ENCODE peak calls at places on chromosomes 12 and 14, in seven cellular contexts. One of them, this sample, is unnamed.

GRCh38 chr14:23070262-23071129 is 13.2 kb upstream of the CDH24 start:
- DNase-seq in right cardiac atrium: no peak
- DNase-seq in heart left ventricle: no peak
- DNase-seq in CD8-positive, alpha-beta memory T cell: no peak
- DNase-seq in lower lobe of right lung: no peak
- DNase-seq in adrenal gland: no peak
- DNase-seq in ovary: no peak
- DNase-seq in this sample: no peak

GRCh38 chr14:20626274-20626673 is 15.2 kb downstream of the OR6S1 start:
- DNase-seq in heart left ventricle: no peak
- DNase-seq in right cardiac atrium: no peak
- DNase-seq in ovary: no peak
- DNase-seq in adrenal gland: no peak
- DNase-seq in lower lobe of right lung: no peak
- DNase-seq in CD8-positive, alpha-beta memory T cell: no peak
- DNase-seq in this sample: no peak

GRCh38 chr12:95600567-95600966 is 49.3 kb upstream of the USP44 start:
- DNase-seq in adrenal gland: no peak
- DNase-seq in heart left ventricle: no peak
- DNase-seq in CD8-positive, alpha-beta memory T cell: no peak
- DNase-seq in lower lobe of right lung: no peak
- DNase-seq in right cardiac atrium: peak; percentile 25
- DNase-seq in ovary: no peak
- DNase-seq in this sample: no peak

GRCh38 chr14:68937790-68938514 is 41.1 kb downstream of the ACTN1 start:
- DNase-seq in ovary: no peak
- DNase-seq in right cardiac atrium: peak; percentile 66
- DNase-seq in CD8-positive, alpha-beta memory T cell: no peak
- DNase-seq in lower lobe of right lung: no peak
- DNase-seq in heart left ventricle: peak; percentile 78
- DNase-seq in adrenal gland: peak; percentile 40
- DNase-seq in this sample: no peak

GRCh38 chr14:65972891-65973290 is 513.3 kb upstream of the CCDC196 start:
- DNase-seq in lower lobe of right lung: no peak
- DNase-seq in CD8-positive, alpha-beta memory T cell: no peak
- DNase-seq in adrenal gland: no peak
- DNase-seq in ovary: no peak
- DNase-seq in right cardiac atrium: no peak
- DNase-seq in heart left ventricle: no peak
- DNase-seq in this sample: no peak

GRCh38 chr12:47990351-47991105 is 13.7 kb downstream of the COL2A1 start:
- DNase-seq in lower lobe of right lung: no peak
- DNase-seq in ovary: peak; percentile 6
- DNase-seq in CD8-positive, alpha-beta memory T cell: peak; percentile 63
- DNase-seq in heart left ventricle: no peak
- DNase-seq in right cardiac atrium: no peak
- DNase-seq in adrenal gland: no peak
- DNase-seq in this sample: no peak

GRCh38 chr14:36315159-36315853 is 5.1 kb downstream of the MBIP start:
- DNase-seq in heart left ventricle: no peak
- DNase-seq in CD8-positive, alpha-beta memory T cell: no peak
- DNase-seq in right cardiac atrium: no peak
- DNase-seq in adrenal gland: no peak
- DNase-seq in ovary: no peak
- DNase-seq in lower lobe of right lung: no peak
- DNase-seq in this sample: no peak

GRCh38 chr14:104926619-104927431 is 2.1 kb downstream of the PLD4 start:
- DNase-seq in heart left ventricle: no peak
- DNase-seq in right cardiac atrium: no peak
- DNase-seq in lower lobe of right lung: no peak
- DNase-seq in ovary: no peak
- DNase-seq in adrenal gland: no peak
- DNase-seq in CD8-positive, alpha-beta memory T cell: no peak
- DNase-seq in this sample: peak; percentile 26

GRCh38 chr12:104304261-104305004 is 894 bp downstream of the EID3 start:
- DNase-seq in heart left ventricle: no peak
- DNase-seq in ovary: no peak
- DNase-seq in lower lobe of right lung: no peak
- DNase-seq in right cardiac atrium: no peak
- DNase-seq in CD8-positive, alpha-beta memory T cell: no peak
- DNase-seq in adrenal gland: no peak
- DNase-seq in this sample: no peak

GRCh38 chr14:105350450-105351244 is 36.1 kb downstream of the PACS2 start:
- DNase-seq in CD8-positive, alpha-beta memory T cell: no peak
- DNase-seq in heart left ventricle: no peak
- DNase-seq in right cardiac atrium: no peak
- DNase-seq in lower lobe of right lung: no peak
- DNase-seq in adrenal gland: no peak
- DNase-seq in ovary: no peak
- DNase-seq in this sample: no peak

GRCh38 chr12:58310368-58310767 is 369.0 kb downstream of the ATP23 start:
- DNase-seq in lower lobe of right lung: no peak
- DNase-seq in adrenal gland: no peak
- DNase-seq in right cardiac atrium: no peak
- DNase-seq in ovary: no peak
- DNase-seq in CD8-positive, alpha-beta memory T cell: no peak
- DNase-seq in heart left ventricle: no peak
- DNase-seq in this sample: no peak

GRCh38 chr12:39227218-39227617 is 215.7 kb downstream of the KIF21A start:
- DNase-seq in ovary: no peak
- DNase-seq in adrenal gland: no peak
- DNase-seq in lower lobe of right lung: no peak
- DNase-seq in heart left ventricle: no peak
- DNase-seq in right cardiac atrium: no peak
- DNase-seq in CD8-positive, alpha-beta memory T cell: no peak
- DNase-seq in this sample: no peak

GRCh38 chr14:63492391-63492790 is 50.8 kb downstream of the PPP2R5E start:
- DNase-seq in heart left ventricle: no peak
- DNase-seq in CD8-positive, alpha-beta memory T cell: no peak
- DNase-seq in lower lobe of right lung: no peak
- DNase-seq in ovary: no peak
- DNase-seq in adrenal gland: no peak
- DNase-seq in right cardiac atrium: no peak
- DNase-seq in this sample: no peak

GRCh38 chr12:50786498-50787231 is 22.8 kb downstream of the ATF1 start:
- DNase-seq in right cardiac atrium: no peak
- DNase-seq in lower lobe of right lung: no peak
- DNase-seq in heart left ventricle: no peak
- DNase-seq in CD8-positive, alpha-beta memory T cell: no peak
- DNase-seq in adrenal gland: no peak
- DNase-seq in ovary: no peak
- DNase-seq in this sample: no peak

GRCh38 chr12:66168410-66168809 is 1.4 kb downstream of the TMBIM4 start:
- DNase-seq in heart left ventricle: no peak
- DNase-seq in right cardiac atrium: no peak
- DNase-seq in ovary: no peak
- DNase-seq in adrenal gland: no peak
- DNase-seq in CD8-positive, alpha-beta memory T cell: no peak
- DNase-seq in lower lobe of right lung: no peak
- DNase-seq in this sample: no peak

GRCh38 chr14:34722723-34723545 is 8.5 kb upstream of the CFL2 start:
- DNase-seq in heart left ventricle: peak; percentile 11
- DNase-seq in right cardiac atrium: no peak
- DNase-seq in CD8-positive, alpha-beta memory T cell: peak; percentile 32
- DNase-seq in adrenal gland: peak; percentile 36
- DNase-seq in lower lobe of right lung: no peak
- DNase-seq in ovary: peak; percentile 63
- DNase-seq in this sample: no peak

GRCh38 chr12:108700833-108701450 is 30.4 kb downstream of the CORO1C start:
- DNase-seq in CD8-positive, alpha-beta memory T cell: no peak
- DNase-seq in lower lobe of right lung: no peak
- DNase-seq in heart left ventricle: no peak
- DNase-seq in adrenal gland: no peak
- DNase-seq in right cardiac atrium: no peak
- DNase-seq in ovary: no peak
- DNase-seq in this sample: no peak

GRCh38 chr14:103022669-103023044 is 34.7 kb downstream of the CDC42BPB start:
- DNase-seq in CD8-positive, alpha-beta memory T cell: no peak
- DNase-seq in heart left ventricle: no peak
- DNase-seq in right cardiac atrium: no peak
- DNase-seq in lower lobe of right lung: no peak
- DNase-seq in ovary: no peak
- DNase-seq in adrenal gland: no peak
- DNase-seq in this sample: no peak

GRCh38 chr14:103019827-103020226 is 37.5 kb downstream of the CDC42BPB start:
- DNase-seq in lower lobe of right lung: no peak
- DNase-seq in adrenal gland: no peak
- DNase-seq in right cardiac atrium: no peak
- DNase-seq in CD8-positive, alpha-beta memory T cell: no peak
- DNase-seq in heart left ventricle: no peak
- DNase-seq in ovary: no peak
- DNase-seq in this sample: peak; percentile 45

GRCh38 chr14:103019236-103019635 is 38.1 kb downstream of the CDC42BPB start:
- DNase-seq in adrenal gland: no peak
- DNase-seq in lower lobe of right lung: no peak
- DNase-seq in heart left ventricle: no peak
- DNase-seq in ovary: no peak
- DNase-seq in CD8-positive, alpha-beta memory T cell: no peak
- DNase-seq in right cardiac atrium: no peak
- DNase-seq in this sample: no peak

GRCh38 chr14:103021817-103022668 is 35.3 kb downstream of the CDC42BPB start:
- DNase-seq in ovary: no peak
- DNase-seq in heart left ventricle: no peak
- DNase-seq in lower lobe of right lung: no peak
- DNase-seq in right cardiac atrium: no peak
- DNase-seq in CD8-positive, alpha-beta memory T cell: no peak
- DNase-seq in adrenal gland: no peak
- DNase-seq in this sample: no peak

DNA sequence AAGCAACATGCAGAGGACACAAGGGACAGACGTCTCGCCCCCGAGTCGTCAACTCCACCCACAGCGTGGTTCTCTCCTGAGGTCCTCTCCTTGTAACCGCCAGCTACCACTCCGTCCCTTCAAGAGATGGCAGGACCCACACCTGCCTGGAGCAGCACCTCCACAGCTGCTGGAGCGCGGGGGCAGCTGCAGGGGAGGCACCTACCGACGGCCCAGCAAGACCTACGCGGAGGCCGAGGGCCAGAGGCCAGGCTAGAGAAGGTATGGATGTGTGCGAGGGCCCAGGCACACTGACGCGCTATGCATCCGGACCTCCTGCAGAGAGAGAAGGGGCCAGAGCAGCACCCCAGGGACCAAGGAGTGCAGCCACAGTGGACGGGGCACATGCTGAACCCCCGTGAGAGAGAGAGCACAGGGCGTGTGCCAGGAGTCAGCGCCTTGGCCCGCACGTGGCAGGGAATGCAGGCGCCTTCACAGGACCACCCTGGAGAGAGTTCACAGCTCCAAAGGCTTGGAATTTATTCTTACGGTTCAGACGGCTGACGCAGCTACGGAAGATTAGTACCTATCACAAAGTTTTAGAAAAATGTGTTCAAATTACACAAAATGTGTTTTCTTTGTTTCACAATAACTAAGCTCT is 37.0 kb downstream of the CDC42BPB start:
- DNase-seq in lower lobe of right lung: no peak
- DNase-seq in right cardiac atrium: no peak
- DNase-seq in adrenal gland: no peak
- DNase-seq in CD8-positive, alpha-beta memory T cell: no peak
- DNase-seq in ovary: no peak
- DNase-seq in heart left ventricle: no peak
- DNase-seq in this sample: no peak
- H3K27ac ChIP-seq in lower lobe of right lung: no peak overlapping the region
- H3K27ac ChIP-seq in right cardiac atrium: no peak overlapping the region
- H3K27ac ChIP-seq in adrenal gland: peak overlapping the region; percentile 85
- H3K27ac ChIP-seq in CD8-positive, alpha-beta memory T cell: no peak overlapping the region
- H3K27ac ChIP-seq in ovary: no peak overlapping the region
- H3K27ac ChIP-seq in heart left ventricle: no peak overlapping the region
- H3K27ac ChIP-seq in this sample: peak overlapping the region; percentile 77

GRCh38 chr12:89472508-89472907 is 52.1 kb downstream of the GALNT4 start:
- DNase-seq in adrenal gland: no peak
- DNase-seq in right cardiac atrium: no peak
- DNase-seq in CD8-positive, alpha-beta memory T cell: no peak
- DNase-seq in ovary: no peak
- DNase-seq in heart left ventricle: no peak
- DNase-seq in lower lobe of right lung: no peak
- DNase-seq in this sample: no peak
- H3K27ac ChIP-seq in adrenal gland: no peak overlapping the region
- H3K27ac ChIP-seq in right cardiac atrium: no peak overlapping the region
- H3K27ac ChIP-seq in CD8-positive, alpha-beta memory T cell: no peak overlapping the region
- H3K27ac ChIP-seq in ovary: no peak overlapping the region
- H3K27ac ChIP-seq in heart left ventricle: no peak overlapping the region
- H3K27ac ChIP-seq in lower lobe of right lung: no peak overlapping the region
- H3K27ac ChIP-seq in this sample: peak overlapping the region; percentile 82

DNA sequence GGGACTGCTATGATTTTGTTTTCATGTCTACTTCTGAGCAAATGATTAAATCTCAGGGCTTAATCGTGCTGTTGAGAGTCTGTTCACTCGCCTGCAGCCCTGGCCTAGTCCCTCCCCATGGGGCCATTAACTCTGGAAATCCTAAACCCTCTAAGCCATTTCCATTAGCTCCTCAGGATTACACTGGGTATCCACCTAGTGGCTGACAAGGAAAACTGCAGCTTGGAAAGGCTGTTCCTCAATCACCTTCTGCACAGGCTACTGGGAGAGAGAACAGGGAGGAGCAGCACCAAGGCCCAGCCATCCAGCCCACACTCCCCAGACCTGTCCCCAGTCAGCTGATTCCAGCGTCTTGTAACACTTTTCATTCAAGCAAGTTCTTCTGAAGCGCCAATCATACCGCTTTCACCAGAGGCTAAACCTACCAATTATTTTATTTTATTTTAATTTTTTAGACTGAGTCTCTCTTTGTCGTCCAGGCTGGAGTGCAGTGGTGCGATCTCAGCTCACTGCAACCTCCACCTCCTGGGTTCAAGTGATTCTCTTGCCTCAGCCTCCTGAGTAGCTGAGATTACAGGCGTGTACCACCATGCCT is 48.7 kb downstream of the NEUROD4 start:
- DNase-seq in adrenal gland: no peak
- DNase-seq in right cardiac atrium: no peak
- DNase-seq in lower lobe of right lung: no peak
- DNase-seq in CD8-positive, alpha-beta memory T cell: peak; percentile 34
- DNase-seq in ovary: no peak
- DNase-seq in heart left ventricle: no peak
- DNase-seq in this sample: no peak
- H3K27ac ChIP-seq in adrenal gland: no peak overlapping the region
- H3K27ac ChIP-seq in right cardiac atrium: no peak overlapping the region
- H3K27ac ChIP-seq in lower lobe of right lung: no peak overlapping the region
- H3K27ac ChIP-seq in CD8-positive, alpha-beta memory T cell: no peak overlapping the region
- H3K27ac ChIP-seq in ovary: no peak overlapping the region
- H3K27ac ChIP-seq in heart left ventricle: no peak overlapping the region
- H3K27ac ChIP-seq in this sample: no peak overlapping the region

GRCh38 chr14:94372021-94372605 is 16.3 kb downstream of the SERPINA1 start:
- DNase-seq in right cardiac atrium: no peak
- DNase-seq in heart left ventricle: no peak
- DNase-seq in CD8-positive, alpha-beta memory T cell: no peak
- DNase-seq in adrenal gland: no peak
- DNase-seq in lower lobe of right lung: no peak
- DNase-seq in ovary: no peak
- DNase-seq in this sample: no peak

GRCh38 chr14:94376108-94376975 is 12.1 kb downstream of the SERPINA1 start:
- DNase-seq in right cardiac atrium: no peak
- DNase-seq in ovary: no peak
- DNase-seq in adrenal gland: no peak
- DNase-seq in CD8-positive, alpha-beta memory T cell: no peak
- DNase-seq in heart left ventricle: no peak
- DNase-seq in lower lobe of right lung: peak; percentile 38
- DNase-seq in this sample: no peak

GRCh38 chr14:94374749-94375148 is 13.7 kb downstream of the SERPINA1 start:
- DNase-seq in right cardiac atrium: no peak
- DNase-seq in CD8-positive, alpha-beta memory T cell: no peak
- DNase-seq in adrenal gland: no peak
- DNase-seq in ovary: no peak
- DNase-seq in heart left ventricle: no peak
- DNase-seq in lower lobe of right lung: no peak
- DNase-seq in this sample: no peak

GRCh38 chr14:94375552-94376107 is 12.8 kb downstream of the SERPINA1 start:
- DNase-seq in adrenal gland: no peak
- DNase-seq in lower lobe of right lung: no peak
- DNase-seq in CD8-positive, alpha-beta memory T cell: no peak
- DNase-seq in heart left ventricle: no peak
- DNase-seq in right cardiac atrium: no peak
- DNase-seq in ovary: no peak
- DNase-seq in this sample: no peak

GRCh38 chr14:94373708-94374107 is 14.7 kb downstream of the SERPINA1 start:
- DNase-seq in CD8-positive, alpha-beta memory T cell: no peak
- DNase-seq in right cardiac atrium: no peak
- DNase-seq in lower lobe of right lung: no peak
- DNase-seq in heart left ventricle: no peak
- DNase-seq in ovary: no peak
- DNase-seq in adrenal gland: no peak
- DNase-seq in this sample: no peak
- H3K27ac ChIP-seq in CD8-positive, alpha-beta memory T cell: no peak overlapping the region
- H3K27ac ChIP-seq in right cardiac atrium: no peak overlapping the region
- H3K27ac ChIP-seq in lower lobe of right lung: no peak overlapping the region
- H3K27ac ChIP-seq in heart left ventricle: no peak overlapping the region
- H3K27ac ChIP-seq in ovary: no peak overlapping the region
- H3K27ac ChIP-seq in adrenal gland: no peak overlapping the region
- H3K27ac ChIP-seq in this sample: no peak overlapping the region

This sample was measured in dorsolateral prefrontal cortex.